ENCODE peak calls at places on chromosome 16, in seven cellular contexts. X is SK-N-SH, C is HCT116, M is HepG2, A is K562, O is H1, G is GM12878. V is an unnamed sample.

GRCh38 chr16:85556456-85557082 is 56.6 kb upstream of the GSE1 start:
- DNase-seq in X (peak), O (no peak), A (peak), C (no peak), G (no peak), M (no peak), V (peak)

GRCh38 chr16:23132921-23133532 is 16.2 kb downstream of the USP31 start:
- DNase-seq in M (no peak), A (no peak), C (no peak), X (no peak), O (no peak), G (no peak), V (no peak)

GRCh38 chr16:86751081-86752030 is 173.0 kb downstream of the FOXL1 start:
- DNase-seq in O (no peak), G (no peak), A (no peak), C (no peak), M (no peak), X (no peak), V (no peak)

GRCh38 chr16:47309581-47310312 is 151.1 kb downstream of the ITFG1 start:
- DNase-seq in M (no peak), O (no peak), X (no peak), C (no peak), G (no peak), A (no peak), V (no peak)

GRCh38 chr16:2964416-2965223 is 545 bp downstream of the KREMEN2 start:
- DNase-seq in C (peak), M (peak), O (no peak), X (peak), A (peak), G (no peak), V (peak)

GRCh38 chr16:79288046-79288445 is 312.5 kb downstream of the MAF start:
- DNase-seq in M (no peak), X (no peak), A (no peak), G (no peak), O (no peak), C (no peak), V (no peak)

GRCh38 chr16:86834451-86835035 is 256.2 kb downstream of the FOXL1 start:
- DNase-seq in A (peak), X (no peak), C (no peak), M (no peak), G (no peak), O (peak), V (no peak)

GRCh38 chr16:16879567-16880251 is 500.8 kb downstream of the NPIPA7 start:
- DNase-seq in M (no peak), C (no peak), A (no peak), O (no peak), G (no peak), X (no peak), V (no peak)

GRCh38 chr16:3066440-3066748 is 954 bp downstream of the IL32 start:
- DNase-seq in M (no peak), X (no peak), A (no peak), G (no peak), O (no peak), C (no peak), V (no peak)

GRCh38 chr16:1048442-1049112 is 24.0 kb upstream of the SSTR5 start:
- DNase-seq in A (peak), C (no peak), G (no peak), O (peak), X (peak), M (peak), V (peak)

GRCh38 chr16:50602531-50603205 is 54.5 kb downstream of the NKD1 start:
- DNase-seq in M (no peak), C (no peak), X (no peak), O (no peak), G (no peak), A (no peak), V (no peak)

GRCh38 chr16:3681206-3681605 is 26.7 kb downstream of the DNASE1 start:
- DNase-seq in O (no peak), G (no peak), M (no peak), A (no peak), C (no peak), X (no peak), V (no peak)

GRCh38 chr16:85565796-85566501 is 47.2 kb upstream of the GSE1 start:
- DNase-seq in M (no peak), A (peak), X (no peak), O (no peak), G (no peak), C (no peak), V (no peak)

GRCh38 chr16:12573730-12574383 is 229.8 kb downstream of the CPPED1 start:
- DNase-seq in C (peak), M (peak), O (peak), A (peak), G (no peak), X (peak), V (peak)

GRCh38 chr16:73066927-73067670 is 19.2 kb upstream of the ZFHX3 start:
- DNase-seq in C (no peak), G (no peak), O (no peak), X (no peak), A (no peak), M (no peak), V (no peak)

GRCh38 chr16:28321700-28322411 is 29.5 kb downstream of the SBK1 start:
- DNase-seq in M (peak), G (no peak), O (no peak), A (peak), X (peak), C (peak), V (peak)
- TF ChIP-seq JUND in M (no peak), G (no peak), O (no peak), A (no peak), X (no peak), C (no peak), V (no peak)

GRCh38 chr16:69829338-69829737 is 67.2 kb downstream of the WWP2 start:
- DNase-seq in M (no peak), O (no peak), A (no peak), G (no peak), C (no peak), X (no peak), V (no peak)

GRCh38 chr16:69833357-69833781 is 71.2 kb downstream of the WWP2 start:
- DNase-seq in O (no peak), C (no peak), A (no peak), M (no peak), X (no peak), G (no peak), V (no peak)

GRCh38 chr16:69830146-69830533 is 68.0 kb downstream of the WWP2 start:
- DNase-seq in C (no peak), X (no peak), G (no peak), O (no peak), A (no peak), M (no peak), V (no peak)

GRCh38 chr16:69831212-69832123 is 69.3 kb downstream of the WWP2 start:
- DNase-seq in M (peak), C (no peak), X (no peak), G (no peak), O (no peak), A (no peak), V (no peak)

GRCh38 chr16:69830534-69831211 is 68.5 kb downstream of the WWP2 start:
- DNase-seq in A (no peak), C (no peak), M (peak), X (no peak), O (no peak), G (no peak), V (no peak)
- TF ChIP-seq JUND in A (no peak), C (no peak), M (peak), X (no peak), O (no peak), G (no peak), V (no peak)

GRCh38 chr16:20744922-20745440 is 3.4 kb upstream of the THUMPD1 start:
- DNase-seq in A (peak), O (no peak), G (no peak), X (no peak), C (no peak), M (no peak), V (no peak)
- TF ChIP-seq JUND in A (peak), O (no peak), G (no peak), X (no peak), C (no peak), M (no peak), V (no peak)

GRCh38 chr16:89455692-89456091 is 34.7 kb downstream of the ANKRD11 start:
- DNase-seq in X (no peak), G (no peak), C (no peak), M (no peak), O (no peak), A (no peak), V (no peak)

GRCh38 chr16:89453662-89454321 is 36.6 kb downstream of the ANKRD11 start:
- DNase-seq in G (no peak), O (no peak), M (no peak), C (no peak), A (peak), X (no peak), V (peak)

GRCh38 chr16:89452925-89453324 is 37.4 kb downstream of the ANKRD11 start:
- DNase-seq in G (no peak), C (no peak), X (no peak), M (no peak), A (no peak), O (no peak), V (no peak)

GRCh38 chr16:89456412-89456811 is 33.9 kb downstream of the ANKRD11 start:
- DNase-seq in A (no peak), X (no peak), C (no peak), G (no peak), M (no peak), O (no peak), V (peak)

GRCh38 chr16:89455178-89455577 is 35.2 kb downstream of the ANKRD11 start:
- DNase-seq in O (no peak), A (no peak), G (peak), M (no peak), C (no peak), X (no peak), V (no peak)
- TF ChIP-seq JUND in O (no peak), A (no peak), G (no peak), M (no peak), C (no peak), X (no peak), V (no peak)

GRCh38 chr16:67506468-67506867 is 22.2 kb upstream of the RIPOR1 start:
- DNase-seq in C (no peak), M (no peak), X (no peak), A (no peak), O (no peak), G (no peak), V (no peak)
- TF ChIP-seq JUND in C (no peak), M (no peak), X (no peak), A (no peak), O (no peak), G (no peak), V (no peak)

GRCh38 chr16:29816694-29817441 is 916 bp downstream of the PAGR1 start:
- DNase-seq in O (no peak), X (peak), G (no peak), M (peak), A (peak), C (no peak), V (peak)
- TF ChIP-seq JUND in O (no peak), X (no peak), G (no peak), M (no peak), A (no peak), C (no peak), V (no peak)

GRCh38 chr16:49003992-49004391 is 277.6 kb downstream of the CBLN1 start:
- DNase-seq in M (no peak), C (no peak), X (peak), G (no peak), A (no peak), O (no peak), V (no peak)
- TF ChIP-seq JUND in M (no peak), C (no peak), X (no peak), G (no peak), A (no peak), O (no peak), V (no peak)

GRCh38 chr16:54303613-54304012 is 17.0 kb upstream of the IRX3 start:
- DNase-seq in A (no peak), M (no peak), G (no peak), X (no peak), O (no peak), C (no peak), V (no peak)
- TF ChIP-seq JUND in A (no peak), M (no peak), G (no peak), X (no peak), O (no peak), C (no peak), V (no peak)

GRCh38 chr16:65809627-65810026 is 556.9 kb upstream of the CDH5 start:
- DNase-seq in O (no peak), A (peak), M (no peak), G (no peak), X (no peak), C (no peak), V (peak)
- TF ChIP-seq JUND in O (no peak), A (no peak), M (no peak), G (no peak), X (no peak), C (no peak), V (no peak)